ENCODE peak calls at places on chromosomes 4 and X, in ten cellular contexts. One of them, this sample, is unnamed.

GRCh38 chrX:138191998-138192397 is 519.5 kb downstream of the FGF13 start:
- DNase-seq in heart right ventricle: no peak
- DNase-seq in SK-N-SH: peak
- DNase-seq in activated B cell treated with CpG ODN at 0.5 μM for 24 hours: no peak
- DNase-seq in left lung: no peak
- DNase-seq in bronchial epithelial cell: peak
- DNase-seq in MM.1S: peak
- DNase-seq in nephron progenitor cell: peak
- DNase-seq in WTC11: peak
- DNase-seq in AG04450: no peak
- DNase-seq in this sample: peak

GRCh38 chr4:140092094-140092820 is 61.7 kb downstream of the MAML3 start:
- DNase-seq in MM.1S: no peak
- DNase-seq in SK-N-SH: peak
- DNase-seq in left lung: peak
- DNase-seq in AG04450: no peak
- DNase-seq in heart right ventricle: peak
- DNase-seq in activated B cell treated with CpG ODN at 0.5 μM for 24 hours: no peak
- DNase-seq in WTC11: peak
- DNase-seq in nephron progenitor cell: peak
- DNase-seq in bronchial epithelial cell: no peak
- DNase-seq in this sample: peak

GRCh38 chr4:145739840-145740239 is 59.9 kb downstream of the C4orf51 start:
- DNase-seq in AG04450: no peak
- DNase-seq in nephron progenitor cell: no peak
- DNase-seq in left lung: no peak
- DNase-seq in MM.1S: no peak
- DNase-seq in heart right ventricle: no peak
- DNase-seq in SK-N-SH: no peak
- DNase-seq in activated B cell treated with CpG ODN at 0.5 μM for 24 hours: no peak
- DNase-seq in bronchial epithelial cell: no peak
- DNase-seq in WTC11: no peak
- DNase-seq in this sample: no peak

GRCh38 chr4:8013976-8014726 is 74.5 kb upstream of the AFAP1 start:
- DNase-seq in SK-N-SH: no peak
- DNase-seq in left lung: peak
- DNase-seq in activated B cell treated with CpG ODN at 0.5 μM for 24 hours: no peak
- DNase-seq in WTC11: no peak
- DNase-seq in AG04450: no peak
- DNase-seq in bronchial epithelial cell: no peak
- DNase-seq in MM.1S: no peak
- DNase-seq in heart right ventricle: no peak
- DNase-seq in nephron progenitor cell: no peak
- DNase-seq in this sample: no peak

GRCh38 chr4:74190919-74191397 is 33.0 kb downstream of the MTHFD2L start:
- DNase-seq in AG04450: no peak
- DNase-seq in bronchial epithelial cell: no peak
- DNase-seq in MM.1S: peak
- DNase-seq in nephron progenitor cell: no peak
- DNase-seq in heart right ventricle: no peak
- DNase-seq in WTC11: no peak
- DNase-seq in activated B cell treated with CpG ODN at 0.5 μM for 24 hours: no peak
- DNase-seq in left lung: no peak
- DNase-seq in SK-N-SH: no peak
- DNase-seq in this sample: no peak

GRCh38 chr4:111453216-111453615 is 692.0 kb upstream of the FAM241A start:
- DNase-seq in SK-N-SH: no peak
- DNase-seq in nephron progenitor cell: no peak
- DNase-seq in left lung: no peak
- DNase-seq in heart right ventricle: no peak
- DNase-seq in AG04450: no peak
- DNase-seq in bronchial epithelial cell: no peak
- DNase-seq in WTC11: no peak
- DNase-seq in MM.1S: no peak
- DNase-seq in activated B cell treated with CpG ODN at 0.5 μM for 24 hours: no peak
- DNase-seq in this sample: peak

GRCh38 chr4:120693817-120694216 is 228.7 kb downstream of the PRDM5 start:
- DNase-seq in bronchial epithelial cell: no peak
- DNase-seq in SK-N-SH: no peak
- DNase-seq in left lung: no peak
- DNase-seq in activated B cell treated with CpG ODN at 0.5 μM for 24 hours: no peak
- DNase-seq in heart right ventricle: no peak
- DNase-seq in nephron progenitor cell: no peak
- DNase-seq in AG04450: no peak
- DNase-seq in MM.1S: no peak
- DNase-seq in WTC11: no peak
- DNase-seq in this sample: no peak

GRCh38 chrX:15674514-15674898 is 9.9 kb upstream of the CLTRN start:
- DNase-seq in WTC11: peak
- DNase-seq in nephron progenitor cell: peak
- DNase-seq in left lung: peak
- DNase-seq in SK-N-SH: peak
- DNase-seq in activated B cell treated with CpG ODN at 0.5 μM for 24 hours: no peak
- DNase-seq in heart right ventricle: peak
- DNase-seq in MM.1S: peak
- DNase-seq in bronchial epithelial cell: peak
- DNase-seq in AG04450: peak
- DNase-seq in this sample: peak

GRCh38 chr4:40514409-40515025 is 115.1 kb downstream of the RBM47 start:
- DNase-seq in bronchial epithelial cell: no peak
- DNase-seq in left lung: no peak
- DNase-seq in nephron progenitor cell: no peak
- DNase-seq in AG04450: no peak
- DNase-seq in activated B cell treated with CpG ODN at 0.5 μM for 24 hours: no peak
- DNase-seq in heart right ventricle: no peak
- DNase-seq in WTC11: no peak
- DNase-seq in MM.1S: peak
- DNase-seq in SK-N-SH: no peak
- DNase-seq in this sample: no peak

GRCh38 chrX:19747672-19748610 is 139.5 kb downstream of the SH3KBP1 start:
- DNase-seq in bronchial epithelial cell: no peak
- DNase-seq in nephron progenitor cell: no peak
- DNase-seq in AG04450: no peak
- DNase-seq in activated B cell treated with CpG ODN at 0.5 μM for 24 hours: peak
- DNase-seq in SK-N-SH: no peak
- DNase-seq in heart right ventricle: peak
- DNase-seq in MM.1S: no peak
- DNase-seq in WTC11: no peak
- DNase-seq in left lung: peak
- DNase-seq in this sample: no peak

GRCh38 chr4:156830356-156830755 is 141.2 kb downstream of the PDGFC start:
- DNase-seq in AG04450: no peak
- DNase-seq in heart right ventricle: no peak
- DNase-seq in WTC11: no peak
- DNase-seq in activated B cell treated with CpG ODN at 0.5 μM for 24 hours: no peak
- DNase-seq in left lung: no peak
- DNase-seq in SK-N-SH: no peak
- DNase-seq in bronchial epithelial cell: peak
- DNase-seq in nephron progenitor cell: no peak
- DNase-seq in MM.1S: no peak
- DNase-seq in this sample: no peak

GRCh38 chrX:54442790-54443189 is 2.6 kb downstream of the TSR2 start:
- DNase-seq in MM.1S: no peak
- DNase-seq in nephron progenitor cell: no peak
- DNase-seq in SK-N-SH: no peak
- DNase-seq in WTC11: no peak
- DNase-seq in AG04450: no peak
- DNase-seq in bronchial epithelial cell: no peak
- DNase-seq in activated B cell treated with CpG ODN at 0.5 μM for 24 hours: no peak
- DNase-seq in left lung: no peak
- DNase-seq in heart right ventricle: no peak
- DNase-seq in this sample: no peak

GRCh38 chr4:75696551-75696950 is 23.3 kb upstream of the G3BP2 start:
- DNase-seq in AG04450: no peak
- DNase-seq in left lung: no peak
- DNase-seq in nephron progenitor cell: no peak
- DNase-seq in MM.1S: no peak
- DNase-seq in SK-N-SH: no peak
- DNase-seq in bronchial epithelial cell: no peak
- DNase-seq in heart right ventricle: no peak
- DNase-seq in activated B cell treated with CpG ODN at 0.5 μM for 24 hours: no peak
- DNase-seq in WTC11: no peak
- DNase-seq in this sample: no peak

DNA sequence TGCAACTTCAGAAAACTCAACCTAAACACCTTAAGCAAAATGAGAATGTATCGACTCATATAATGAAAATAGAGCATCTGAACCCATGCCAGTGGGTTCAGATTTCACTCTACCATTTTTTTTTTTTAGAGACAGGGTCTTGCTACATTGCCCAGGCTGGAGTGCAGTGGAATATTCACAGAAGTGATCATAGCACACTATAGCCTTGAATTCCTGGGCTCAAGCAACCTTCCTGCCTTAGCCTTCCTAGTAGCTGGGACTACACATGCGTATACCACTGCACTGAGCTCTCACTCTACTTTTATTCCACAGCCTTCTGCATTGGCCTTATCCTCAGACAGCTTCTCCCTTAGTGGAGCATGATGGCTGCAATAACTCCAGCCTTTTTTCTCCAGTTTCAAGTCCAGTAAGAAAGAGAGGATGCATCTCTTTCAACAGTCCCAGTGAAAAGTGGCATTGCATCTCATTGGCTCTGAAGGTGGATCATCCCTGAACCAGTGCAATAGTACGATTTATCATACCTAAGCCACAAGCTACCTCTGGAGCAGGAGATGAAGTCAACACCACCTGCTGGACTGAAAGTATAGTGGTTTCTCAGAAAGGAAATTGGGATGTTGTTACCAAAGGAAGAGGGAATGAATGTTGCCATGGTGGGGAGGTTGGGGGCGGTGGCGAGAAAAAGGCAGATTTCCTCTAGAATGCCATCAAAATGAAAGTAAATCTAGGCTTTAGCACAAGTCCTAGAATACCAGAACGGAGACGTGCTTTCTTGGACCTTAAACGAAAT is 2.0 kb upstream of the SOD3 start:
- DNase-seq in MM.1S: no peak
- DNase-seq in bronchial epithelial cell: peak
- DNase-seq in WTC11: no peak
- DNase-seq in SK-N-SH: no peak
- DNase-seq in left lung: no peak
- DNase-seq in heart right ventricle: no peak
- DNase-seq in activated B cell treated with CpG ODN at 0.5 μM for 24 hours: no peak
- DNase-seq in AG04450: no peak
- DNase-seq in nephron progenitor cell: no peak
- DNase-seq in this sample: no peak
- TF ChIP-seq CTCF in MM.1S: peak
- TF ChIP-seq CTCF in bronchial epithelial cell: peak
- TF ChIP-seq CTCF in WTC11: no peak
- TF ChIP-seq CTCF in SK-N-SH: peak
- TF ChIP-seq CTCF in left lung: no peak
- TF ChIP-seq CTCF in heart right ventricle: peak
- TF ChIP-seq CTCF in activated B cell treated with CpG ODN at 0.5 μM for 24 hours: no peak
- TF ChIP-seq CTCF in AG04450: peak
- TF ChIP-seq CTCF in nephron progenitor cell: no peak
- TF ChIP-seq CTCF in this sample: peak

GRCh38 chr4:113905301-113905700 is 74.1 kb downstream of the ARSJ start:
- DNase-seq in WTC11: no peak
- DNase-seq in SK-N-SH: no peak
- DNase-seq in activated B cell treated with CpG ODN at 0.5 μM for 24 hours: no peak
- DNase-seq in nephron progenitor cell: no peak
- DNase-seq in bronchial epithelial cell: no peak
- DNase-seq in left lung: no peak
- DNase-seq in heart right ventricle: no peak
- DNase-seq in AG04450: no peak
- DNase-seq in MM.1S: no peak
- DNase-seq in this sample: no peak

GRCh38 chr4:113899260-113900177 is 79.9 kb downstream of the ARSJ start:
- DNase-seq in activated B cell treated with CpG ODN at 0.5 μM for 24 hours: no peak
- DNase-seq in SK-N-SH: no peak
- DNase-seq in left lung: no peak
- DNase-seq in MM.1S: peak
- DNase-seq in nephron progenitor cell: no peak
- DNase-seq in AG04450: no peak
- DNase-seq in bronchial epithelial cell: no peak
- DNase-seq in heart right ventricle: no peak
- DNase-seq in WTC11: no peak
- DNase-seq in this sample: no peak

GRCh38 chr4:113907559-113907958 is 71.9 kb downstream of the ARSJ start:
- DNase-seq in AG04450: no peak
- DNase-seq in bronchial epithelial cell: no peak
- DNase-seq in activated B cell treated with CpG ODN at 0.5 μM for 24 hours: no peak
- DNase-seq in WTC11: no peak
- DNase-seq in nephron progenitor cell: no peak
- DNase-seq in SK-N-SH: no peak
- DNase-seq in heart right ventricle: no peak
- DNase-seq in left lung: no peak
- DNase-seq in MM.1S: no peak
- DNase-seq in this sample: no peak

GRCh38 chr4:113901994-113902787 is 77.3 kb downstream of the ARSJ start:
- DNase-seq in left lung: peak
- DNase-seq in AG04450: no peak
- DNase-seq in WTC11: no peak
- DNase-seq in heart right ventricle: no peak
- DNase-seq in activated B cell treated with CpG ODN at 0.5 μM for 24 hours: no peak
- DNase-seq in bronchial epithelial cell: peak
- DNase-seq in MM.1S: no peak
- DNase-seq in nephron progenitor cell: no peak
- DNase-seq in SK-N-SH: no peak
- DNase-seq in this sample: no peak
- TF ChIP-seq CTCF in left lung: peak
- TF ChIP-seq CTCF in AG04450: no peak
- TF ChIP-seq CTCF in WTC11: no peak
- TF ChIP-seq CTCF in heart right ventricle: no peak
- TF ChIP-seq CTCF in activated B cell treated with CpG ODN at 0.5 μM for 24 hours: no peak
- TF ChIP-seq CTCF in bronchial epithelial cell: peak
- TF ChIP-seq CTCF in MM.1S: no peak
- TF ChIP-seq CTCF in nephron progenitor cell: no peak
- TF ChIP-seq CTCF in SK-N-SH: no peak
- TF ChIP-seq CTCF in this sample: no peak

GRCh38 chr4:114807759-114808404 is 209.3 kb downstream of the UGT8 start:
- DNase-seq in nephron progenitor cell: peak
- DNase-seq in activated B cell treated with CpG ODN at 0.5 μM for 24 hours: peak
- DNase-seq in WTC11: peak
- DNase-seq in SK-N-SH: peak
- DNase-seq in bronchial epithelial cell: peak
- DNase-seq in AG04450: no peak
- DNase-seq in MM.1S: peak
- DNase-seq in left lung: peak
- DNase-seq in heart right ventricle: no peak
- DNase-seq in this sample: peak
- TF ChIP-seq CTCF in nephron progenitor cell: peak
- TF ChIP-seq CTCF in activated B cell treated with CpG ODN at 0.5 μM for 24 hours: no peak
- TF ChIP-seq CTCF in WTC11: peak
- TF ChIP-seq CTCF in SK-N-SH: peak
- TF ChIP-seq CTCF in bronchial epithelial cell: peak
- TF ChIP-seq CTCF in AG04450: peak
- TF ChIP-seq CTCF in MM.1S: peak
- TF ChIP-seq CTCF in left lung: peak
- TF ChIP-seq CTCF in heart right ventricle: peak
- TF ChIP-seq CTCF in this sample: peak

DNA sequence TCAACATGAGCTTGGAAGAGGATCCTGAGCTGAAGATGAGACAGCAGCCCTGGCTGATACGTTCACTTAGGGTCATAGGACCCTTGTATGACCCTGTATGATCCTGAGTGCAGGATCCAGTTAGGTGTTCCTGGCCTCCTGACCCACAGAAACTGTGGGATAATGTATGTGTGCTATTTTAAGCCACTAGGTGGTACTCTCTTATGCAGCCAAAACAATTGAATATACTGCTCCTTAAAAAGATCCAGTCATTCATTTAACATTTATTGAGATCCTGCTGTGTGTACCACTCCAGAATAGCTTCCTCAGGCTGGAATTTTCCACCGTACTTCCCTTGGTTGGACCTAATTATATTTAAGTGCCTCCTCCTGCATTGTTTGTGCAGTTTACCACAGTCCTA is 167.1 kb downstream of the AMELX start:
- DNase-seq in AG04450: no peak
- DNase-seq in WTC11: no peak
- DNase-seq in activated B cell treated with CpG ODN at 0.5 μM for 24 hours: no peak
- DNase-seq in nephron progenitor cell: no peak
- DNase-seq in left lung: no peak
- DNase-seq in heart right ventricle: no peak
- DNase-seq in bronchial epithelial cell: no peak
- DNase-seq in SK-N-SH: no peak
- DNase-seq in MM.1S: no peak
- DNase-seq in this sample: no peak
- TF ChIP-seq CTCF in AG04450: peak
- TF ChIP-seq CTCF in WTC11: no peak
- TF ChIP-seq CTCF in activated B cell treated with CpG ODN at 0.5 μM for 24 hours: no peak
- TF ChIP-seq CTCF in nephron progenitor cell: no peak
- TF ChIP-seq CTCF in left lung: no peak
- TF ChIP-seq CTCF in heart right ventricle: no peak
- TF ChIP-seq CTCF in bronchial epithelial cell: peak
- TF ChIP-seq CTCF in SK-N-SH: peak
- TF ChIP-seq CTCF in MM.1S: no peak
- TF ChIP-seq CTCF in this sample: peak

This sample was measured in cardiac muscle cell.